ENCODE peak calls at places on chromosome 19, in eight cellular contexts. M is brain microvascular endothelial cell, S is uterus, G is gastrocnemius medialis, U is suprapubic skin, R is esophagus muscularis mucosa, A is keratinocyte, C is tibial artery. L is an unnamed sample.

GRCh38 chr19:3338541-3339181 is 27.7 kb upstream of the NFIC start:
- DNase-seq in M (no peak), S (peak; percentile 37), G (no peak), U (no peak), R (no peak), A (no peak), C (peak; percentile 56), L (no peak)

GRCh38 chr19:39297931-39298634 is 1.9 kb downstream of the IFNL1 start:
- DNase-seq in M (no peak), S (no peak), G (no peak), U (peak; percentile 65), R (no peak), A (no peak), C (no peak), L (no peak)

GRCh38 chr19:33906578-33907335 is 110.1 kb downstream of the KCTD15 start:
- DNase-seq in M (peak; percentile 25), S (no peak), G (no peak), U (no peak), R (no peak), A (peak; percentile 7), C (no peak), L (no peak)

GRCh38 chr19:2782357-2782935 is 627 bp downstream of the SGTA start:
- DNase-seq in M (no peak), S (no peak), G (no peak), U (no peak), R (no peak), A (no peak), C (no peak), L (no peak)

GRCh38 chr19:39127812-39128510 is 2.4 kb downstream of the PAK4 start:
- DNase-seq in M (no peak), S (no peak), G (no peak), U (no peak), R (no peak), A (no peak), C (no peak), L (no peak)

GRCh38 chr19:14090509-14091085 is at the start of gene SAMD1:
- DNase-seq in M (peak; percentile 67), S (peak; percentile 88), G (peak; percentile 90), U (peak; percentile 94), R (peak; percentile 97), A (no peak), C (peak; percentile 93), L (no peak)

GRCh38 chr19:5436101-5436947 is 18.9 kb upstream of the ZNRF4 start:
- DNase-seq in M (peak; percentile 34), S (no peak), G (no peak), U (no peak), R (no peak), A (no peak), C (no peak), L (peak; percentile 2)

GRCh38 chr19:16594131-16594586 is 21.9 kb upstream of the SLC35E1 start:
- DNase-seq in M (no peak), S (no peak), G (no peak), U (no peak), R (no peak), A (no peak), C (no peak), L (no peak)

GRCh38 chr19:14167013-14167593 is 30.7 kb upstream of the ASF1B start:
- DNase-seq in M (no peak), S (no peak), G (no peak), U (no peak), R (no peak), A (no peak), C (no peak), L (no peak)

GRCh38 chr19:39325778-39326680 is 5.4 kb upstream of the LRFN1 start:
- DNase-seq in M (peak; percentile 9), S (no peak), G (no peak), U (no peak), R (no peak), A (no peak), C (no peak), L (no peak)

GRCh38 chr19:34335914-34336313 is 29.1 kb upstream of the GPI start:
- DNase-seq in M (no peak), S (no peak), G (no peak), U (no peak), R (no peak), A (no peak), C (no peak), L (no peak)

GRCh38 chr19:42396248-42396541 is 6.1 kb upstream of the CNFN start:
- DNase-seq in M (no peak), S (no peak), G (no peak), U (no peak), R (no peak), A (no peak), C (no peak), L (no peak)

GRCh38 chr19:44925114-44925891 is 10.9 kb downstream of the APOC1 start:
- DNase-seq in M (no peak), S (peak; percentile 49), G (peak; percentile 54), U (peak; percentile 90), R (no peak), A (no peak), C (peak; percentile 89), L (no peak)

GRCh38 chr19:36001605-36002004 is 6.6 kb downstream of the SDHAF1 start:
- DNase-seq in M (no peak), S (no peak), G (no peak), U (no peak), R (no peak), A (no peak), C (no peak), L (no peak)

GRCh38 chr19:49422407-49423277 is 599 bp downstream of the PTH2 start:
- DNase-seq in M (no peak), S (no peak), G (no peak), U (peak; percentile 77), R (no peak), A (no peak), C (no peak), L (no peak)

GRCh38 chr19:34649886-34650543 is 26.9 kb downstream of the SCGB2B2 start:
- DNase-seq in M (no peak), S (no peak), G (no peak), U (peak; percentile 70), R (no peak), A (no peak), C (no peak), L (no peak)

GRCh38 chr19:16509141-16510061 is 13.2 kb downstream of the C19orf44 start:
- DNase-seq in M (no peak), S (no peak), G (no peak), U (no peak), R (no peak), A (no peak), C (peak; percentile 38), L (no peak)

GRCh38 chr19:47700934-47701716 is 12.1 kb upstream of the EHD2 start:
- DNase-seq in M (no peak), S (no peak), G (no peak), U (no peak), R (no peak), A (no peak), C (no peak), L (no peak)

GRCh38 chr19:57688011-57688763 is 6.4 kb downstream of the ZNF551 start:
- DNase-seq in M (no peak), S (no peak), G (no peak), U (no peak), R (no peak), A (no peak), C (no peak), L (no peak)

GRCh38 chr19:40257096-40257517 is 28.0 kb downstream of the AKT2 start:
- DNase-seq in M (no peak), S (no peak), G (peak; percentile 78), U (no peak), R (no peak), A (no peak), C (no peak), L (no peak)

GRCh38 chr19:47699360-47699917 is 13.8 kb upstream of the EHD2 start:
- DNase-seq in M (no peak), S (peak; percentile 56), G (no peak), U (no peak), R (no peak), A (no peak), C (no peak), L (no peak)

GRCh38 chr19:5093297-5093858 is 124.5 kb downstream of the KDM4B start:
- DNase-seq in M (no peak), S (no peak), G (no peak), U (no peak), R (no peak), A (no peak), C (no peak), L (no peak)

GRCh38 chr19:46376241-46377153 is 29.6 kb downstream of the PPP5C start:
- DNase-seq in M (no peak), S (no peak), G (no peak), U (peak; percentile 68), R (no peak), A (no peak), C (no peak), L (no peak)
- TF ChIP-seq CTCF in M (no peak), S (no peak), G (no peak), U (no peak), R (no peak), A (no peak), C (no peak), L (no peak)

DNA sequence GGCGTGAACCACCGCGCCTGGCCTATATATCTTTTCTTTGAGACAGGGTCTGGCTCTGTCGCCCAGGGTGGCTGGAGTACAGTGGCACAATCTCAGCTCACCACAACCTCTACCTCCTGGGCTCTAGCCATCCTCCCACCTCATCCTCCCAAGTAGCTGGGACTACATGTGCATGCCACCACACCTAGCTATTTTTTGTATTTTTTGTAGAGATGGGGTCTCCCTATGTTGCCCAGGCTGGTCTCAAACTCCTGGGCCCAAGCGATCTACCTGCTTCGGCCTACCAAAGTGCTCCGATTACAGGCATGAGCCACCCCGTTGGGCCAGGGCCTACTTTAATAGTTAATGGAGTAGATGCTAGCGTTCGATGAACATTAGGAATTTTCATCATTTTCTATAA is 3.4 kb downstream of the TNPO2 start:
- DNase-seq in M (no peak), S (no peak), G (no peak), U (no peak), R (no peak), A (no peak), C (no peak), L (no peak)
- H3K4me3 ChIP-seq in M (peak overlapping the region; percentile 85), S (no peak overlapping the region), G (peak overlapping the region; percentile 72), U (peak overlapping the region; percentile 81), R (peak overlapping the region; percentile 89), A (peak overlapping the region; percentile 77), C (peak overlapping the region; percentile 90), L (peak overlapping the region; percentile 67)

GRCh38 chr19:17778621-17779280 is 16.2 kb upstream of the B3GNT3 start:
- DNase-seq in M (no peak), S (no peak), G (no peak), U (no peak), R (no peak), A (no peak), C (no peak), L (no peak)
- H3K36me3 ChIP-seq in M (no peaks in the 10 kb centered on the region), S (no peaks in the 10 kb centered on the region), G (no peaks in the 10 kb centered on the region), U (no peaks in the 10 kb centered on the region), R (no peaks in the 10 kb centered on the region), A (no peaks in the 10 kb centered on the region), C (no peaks in the 10 kb centered on the region), L (no peaks in the 10 kb centered on the region)

DNA sequence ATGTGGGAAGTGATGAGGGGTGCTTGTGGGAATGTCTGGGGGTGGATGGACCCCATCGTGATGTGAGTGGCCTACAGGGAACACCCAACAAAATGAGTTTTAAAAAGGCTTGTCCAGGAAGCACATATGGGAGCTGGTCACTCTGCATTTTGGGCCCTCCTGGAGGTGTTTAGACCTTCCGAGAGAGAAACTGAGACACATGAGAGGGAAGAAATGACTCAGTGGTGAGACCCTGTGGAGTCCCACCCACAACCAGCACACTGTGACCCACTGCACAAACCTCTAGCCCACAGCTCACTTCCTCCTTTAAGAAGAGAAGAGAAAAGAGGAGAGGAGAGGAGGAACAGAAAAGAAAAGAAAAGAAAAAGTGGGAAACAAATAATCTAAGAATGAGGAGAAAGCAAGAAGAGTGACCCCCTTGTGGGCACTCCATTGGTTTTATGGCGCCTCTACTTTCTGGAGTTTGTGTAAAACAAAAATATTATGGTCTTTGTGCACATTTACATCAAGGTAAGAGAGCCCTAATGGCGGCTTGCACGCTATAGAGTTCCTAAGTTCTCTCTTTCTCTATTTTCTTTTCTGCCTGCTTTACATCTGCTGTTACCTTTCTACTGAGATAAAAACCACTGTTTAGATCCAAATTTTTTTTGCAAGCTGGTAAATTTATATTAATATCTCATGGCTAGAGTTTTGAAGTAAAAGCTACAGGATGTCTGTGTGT is 13.3 kb upstream of the LILRB1 start:
- DNase-seq in M (no peak), S (no peak), G (no peak), U (no peak), R (peak; percentile 74), A (no peak), C (no peak), L (no peak)
- TF ChIP-seq CTCF in M (no peak), S (no peak), G (no peak), U (no peak), R (no peak), A (no peak), C (no peak), L (no peak)

L was measured in BJ.